ENCODE peak calls at places on chromosome 6, in nine cellular contexts. U, M, S, L, N, F, K, D and P are unnamed samples.

GRCh38 chr6:150641398-150642139 is 41.9 kb downstream of the PLEKHG1 start:
- DNase-seq in U (no peak), M (no peak), S (no peak), L (no peak), N (no peak), F (no peak), K (no peak), D (no peak), P (no peak)

GRCh38 chr6:39206250-39206721 is 23.0 kb downstream of the KCNK5 start:
- DNase-seq in U (no peak), M (no peak), S (no peak), L (no peak), N (peak; percentile 63), F (no peak), K (no peak), D (no peak), P (no peak)

GRCh38 chr6:26272171-26272631 is 92.8 kb upstream of the BTN3A2 start:
- DNase-seq in U (peak; percentile 74), M (no peak), S (no peak), L (no peak), N (peak; percentile 50), F (no peak), K (peak; percentile 42), D (peak; percentile 53), P (no peak)

GRCh38 chr6:53862517-53863457 is 68.0 kb downstream of the LRRC1 start:
- DNase-seq in U (no peak), M (peak; percentile 29), S (no peak), L (no peak), N (no peak), F (peak; percentile 38), K (no peak), D (no peak), P (no peak)

GRCh38 chr6:158630944-158631616 is 13.5 kb downstream of the DYNLT1 start:
- DNase-seq in U (no peak), M (no peak), S (no peak), L (no peak), N (peak; percentile 81), F (peak; percentile 39), K (peak; percentile 56), D (no peak), P (no peak)

GRCh38 chr6:30508890-30509736 is 19.8 kb downstream of the HLA-E start:
- DNase-seq in U (no peak), M (no peak), S (no peak), L (no peak), N (no peak), F (no peak), K (no peak), D (peak; percentile 43), P (no peak)

GRCh38 chr6:142323377-142323776 is 21.6 kb downstream of the ADGRG6 start:
- DNase-seq in U (no peak), M (no peak), S (no peak), L (no peak), N (no peak), F (no peak), K (no peak), D (no peak), P (no peak)

GRCh38 chr6:11350294-11350693 is 117.8 kb upstream of the NEDD9 start:
- DNase-seq in U (no peak), M (no peak), S (peak; percentile 40), L (no peak), N (no peak), F (no peak), K (no peak), D (no peak), P (no peak)

GRCh38 chr6:119442776-119443184 is 93.2 kb upstream of the MAN1A1 start:
- DNase-seq in U (no peak), M (no peak), S (peak; percentile 45), L (no peak), N (no peak), F (no peak), K (no peak), D (no peak), P (no peak)

GRCh38 chr6:7145269-7146078 is 37.7 kb downstream of the RREB1 start:
- DNase-seq in U (no peak), M (no peak), S (no peak), L (no peak), N (peak; percentile 56), F (no peak), K (no peak), D (no peak), P (no peak)

GRCh38 chr6:73394577-73395354 is at the start of gene DDX43:
- DNase-seq in U (no peak), M (no peak), S (peak; percentile 64), L (peak; percentile 29), N (no peak), F (no peak), K (peak; percentile 34), D (peak; percentile 59), P (no peak)

GRCh38 chr6:85124472-85125428 is 325.1 kb upstream of the NT5E start:
- DNase-seq in U (no peak), M (no peak), S (no peak), L (no peak), N (no peak), F (peak; percentile 34), K (no peak), D (no peak), P (no peak)

GRCh38 chr6:154805288-154805911 is 72.2 kb downstream of the SCAF8 start:
- DNase-seq in U (peak; percentile 16), M (peak; percentile 32), S (no peak), L (peak; percentile 47), N (no peak), F (peak; percentile 25), K (no peak), D (no peak), P (no peak)

GRCh38 chr6:32983493-32983848 is 15.1 kb downstream of the BRD2 start:
- DNase-seq in U (no peak), M (no peak), S (no peak), L (no peak), N (no peak), F (no peak), K (no peak), D (no peak), P (no peak)

GRCh38 chr6:32983964-32984638 is 15.7 kb downstream of the BRD2 start:
- DNase-seq in U (no peak), M (no peak), S (no peak), L (no peak), N (no peak), F (no peak), K (no peak), D (no peak), P (no peak)

GRCh38 chr6:32982084-32982701 is 13.8 kb downstream of the BRD2 start:
- DNase-seq in U (no peak), M (no peak), S (no peak), L (no peak), N (no peak), F (no peak), K (no peak), D (no peak), P (no peak)

GRCh38 chr6:32984639-32985389 is 16.4 kb downstream of the BRD2 start:
- DNase-seq in U (peak; percentile 93), M (peak; percentile 63), S (peak; percentile 98), L (peak; percentile 79), N (peak; percentile 98), F (peak; percentile 81), K (peak; percentile 92), D (peak; percentile 91), P (peak; percentile 86)

DNA sequence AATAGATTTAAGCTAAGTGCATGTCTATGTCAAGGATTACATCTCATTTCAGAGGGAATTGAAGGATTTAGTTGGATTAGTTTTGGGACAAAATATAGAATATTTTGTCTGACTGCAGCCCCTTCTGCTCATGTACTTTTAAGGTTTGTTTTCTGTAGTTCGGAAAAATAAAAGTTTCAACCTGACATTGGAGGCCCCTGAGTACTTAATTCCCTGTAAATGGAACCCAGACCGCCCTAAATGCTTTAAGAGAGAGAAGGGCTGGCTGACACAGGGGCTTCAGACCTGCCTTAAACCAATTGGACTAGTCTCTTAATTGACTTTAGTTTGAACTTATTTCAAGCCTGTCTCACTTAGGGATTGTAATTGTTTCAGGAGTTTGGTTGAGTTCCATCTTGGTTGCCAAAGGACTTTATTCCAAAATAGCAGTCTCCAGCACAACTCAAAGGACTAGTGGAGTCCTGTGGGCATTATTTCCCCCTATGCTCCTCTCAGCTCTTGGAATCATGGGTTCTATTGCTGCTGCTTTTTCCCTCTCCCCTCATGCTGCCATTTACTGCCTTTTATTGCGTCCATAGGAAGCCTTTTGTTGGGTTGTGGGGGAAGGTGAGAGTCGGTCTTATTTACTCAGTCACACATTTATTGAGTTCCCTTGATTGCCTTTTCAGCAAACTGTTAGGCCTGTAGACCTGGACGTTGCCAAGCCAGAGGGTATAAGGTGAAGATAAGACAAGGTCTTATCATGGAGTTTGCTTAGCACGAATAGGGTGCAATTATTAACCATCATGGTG is 14.5 kb downstream of the BRD2 start:
- DNase-seq in U (no peak), M (no peak), S (no peak), L (no peak), N (peak; percentile 48), F (no peak), K (no peak), D (no peak), P (no peak)
- H3K27ac ChIP-seq in U (peak overlapping the region; percentile 74), M (peak overlapping the region; percentile 13), S (no peak overlapping the region), L (peak overlapping the region; percentile 23), N (peak overlapping the region; percentile 76), F (no peak overlapping the region), K (no peak overlapping the region), D (no peak overlapping the region), P (no peak overlapping the region)

DNA sequence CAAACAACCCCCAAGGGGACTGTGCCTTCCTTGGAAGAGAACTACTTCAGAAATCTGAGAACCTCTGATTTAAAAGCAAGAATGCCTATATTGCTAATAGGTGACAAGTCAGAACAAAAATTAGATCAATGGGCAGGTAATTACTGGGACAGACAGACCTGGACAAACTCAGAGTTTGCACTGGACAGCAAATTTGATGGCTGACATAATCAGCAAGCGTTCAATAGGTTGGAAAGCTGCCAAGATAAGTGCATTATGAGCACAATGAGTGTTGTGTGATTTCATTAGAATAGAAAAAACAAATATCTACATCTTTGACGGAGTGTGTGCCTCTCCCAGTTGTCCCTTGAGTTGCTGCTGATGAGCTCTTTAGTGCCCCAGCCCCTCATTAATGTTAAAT is 116.4 kb upstream of the COL21A1 start:
- DNase-seq in U (no peak), M (no peak), S (no peak), L (no peak), N (no peak), F (no peak), K (no peak), D (no peak), P (no peak)
- H3K27ac ChIP-seq in U (no peak overlapping the region), M (no peak overlapping the region), S (no peak overlapping the region), L (peak overlapping the region; percentile 96), N (no peak overlapping the region), F (no peak overlapping the region), K (no peak overlapping the region), D (no peak overlapping the region), P (no peak overlapping the region)

GRCh38 chr6:106377061-106377540 is 16.6 kb downstream of the CRYBG1 start:
- DNase-seq in U (no peak), M (no peak), S (no peak), L (no peak), N (no peak), F (peak; percentile 19), K (no peak), D (no peak), P (no peak)
- H3K27ac ChIP-seq in U (no peak overlapping the region), M (no peak overlapping the region), S (no peak overlapping the region), L (peak overlapping the region; percentile 61), N (no peak overlapping the region), F (no peak overlapping the region), K (no peak overlapping the region), D (no peak overlapping the region), P (no peak overlapping the region)

DNA sequence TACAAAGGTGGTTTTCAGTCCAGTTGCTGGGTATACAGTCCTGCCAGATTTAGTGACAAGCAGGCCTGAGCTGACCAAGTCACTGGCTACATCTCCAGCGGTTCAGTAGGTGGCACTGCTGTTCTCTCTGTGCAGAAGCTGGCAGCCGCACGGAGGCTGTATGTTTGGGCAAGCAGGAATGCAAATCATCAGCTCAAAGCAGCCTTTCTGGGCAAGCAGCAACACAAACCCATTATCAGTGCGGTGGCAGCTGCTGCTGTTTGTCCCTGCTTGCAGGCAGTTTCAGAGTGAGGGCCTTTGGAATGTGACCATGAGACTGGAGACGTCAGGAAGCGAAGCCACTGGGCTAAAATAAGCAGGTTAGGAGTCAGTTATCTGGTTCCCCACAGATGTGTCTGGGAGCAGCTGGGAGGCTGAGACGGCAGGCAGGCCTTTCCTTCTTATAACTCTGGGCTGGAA is 72.5 kb downstream of the TXLNB start:
- DNase-seq in U (peak; percentile 91), M (peak; percentile 77), S (peak; percentile 73), L (peak; percentile 47), N (peak; percentile 91), F (peak; percentile 88), K (peak; percentile 83), D (peak; percentile 74), P (peak; percentile 59)
- H3K27ac ChIP-seq in U (no peak overlapping the region), M (no peak overlapping the region), S (no peak overlapping the region), L (no peak overlapping the region), N (peak overlapping the region; percentile 66), F (peak overlapping the region; percentile 25), K (peak overlapping the region; percentile 68), D (no peak overlapping the region), P (peak overlapping the region; percentile 8)